ENCODE peak calls at places on chromosomes 11 and 22, in eight cellular contexts. H is GM10248; L is tibial artery; B is EL; J is stimulated activated naive CD4-positive, alpha-beta T cell; G is left ventricle myocardium inferior; Y is effector CD4-positive, alpha-beta T cell; R is endodermal cell. M is an unnamed sample.

GRCh38 chr11:64503354-64503753 is 87.7 kb upstream of the SLC22A12 start:
- DNase-seq in H (no peak), L (no peak), B (no peak), J (no peak), G (no peak), Y (no peak), R (no peak), M (no peak)

GRCh38 chr11:132719684-132720083 is 812.6 kb downstream of the OPCML start:
- DNase-seq in H (no peak), L (no peak), B (no peak), J (no peak), G (no peak), Y (no peak), R (no peak), M (no peak)

GRCh38 chr22:19178065-19178658 is 374 bp downstream of the SLC25A1 start:
- DNase-seq in H (peak), L (no peak), B (no peak), J (peak), G (peak), Y (peak), R (peak), M (no peak)

GRCh38 chr11:97201743-97202612 is 812.2 kb downstream of the JRKL start:
- DNase-seq in H (no peak), L (no peak), B (no peak), J (no peak), G (no peak), Y (no peak), R (no peak), M (no peak)

GRCh38 chr11:100581318-100581717 is 105.8 kb upstream of the ARHGAP42 start:
- DNase-seq in H (no peak), L (no peak), B (no peak), J (no peak), G (no peak), Y (no peak), R (no peak), M (peak)

GRCh38 chr22:35361001-35361551 is 19.8 kb upstream of the HMOX1 start:
- DNase-seq in H (no peak), L (no peak), B (no peak), J (no peak), G (no peak), Y (no peak), R (no peak), M (no peak)

GRCh38 chr11:10899542-10899830 is 41.6 kb upstream of the ZBED5 start:
- DNase-seq in H (no peak), L (peak), B (no peak), J (no peak), G (peak), Y (no peak), R (no peak), M (peak)

GRCh38 chr11:20045098-20045688 is 115.1 kb downstream of the DBX1 start:
- DNase-seq in H (no peak), L (no peak), B (no peak), J (no peak), G (peak), Y (no peak), R (no peak), M (no peak)

GRCh38 chr11:78228467-78228866 is 39.7 kb downstream of the USP35 start:
- DNase-seq in H (peak), L (no peak), B (peak), J (peak), G (no peak), Y (no peak), R (peak), M (no peak)

GRCh38 chr22:43827926-43828710 is 16.0 kb upstream of the EFCAB6 start:
- DNase-seq in H (no peak), L (peak), B (no peak), J (no peak), G (no peak), Y (no peak), R (peak), M (peak)

GRCh38 chr22:22691716-22692701 is 47.6 kb downstream of the GGTLC2 start:
- DNase-seq in H (no peak), L (peak), B (no peak), J (no peak), G (no peak), Y (no peak), R (no peak), M (no peak)

GRCh38 chr22:44037519-44038370 is 13.6 kb downstream of the PARVB start:
- DNase-seq in H (no peak), L (peak), B (peak), J (no peak), G (no peak), Y (no peak), R (no peak), M (no peak)

M was measured in suprapubic skin.